ENCODE peak calls at places on chromosome 5, in five cellular contexts. I is GM23338, S is A549, R is GM12878, N is HepG2. A is an unnamed sample.

GRCh38 chr5:76737131-76737556 is 21.2 kb downstream of the F2R start:
- DNase-seq in I (no peak), S (no peak), R (peak), N (no peak), A (no peak)

GRCh38 chr5:174829511-174829864 is 105.1 kb downstream of the MSX2 start:
- DNase-seq in I (no peak), S (no peak), R (no peak), N (no peak), A (no peak)

GRCh38 chr5:140575309-140575708 is 10.7 kb downstream of the SLC35A4 start:
- DNase-seq in I (peak), S (peak), R (no peak), N (peak), A (no peak)

GRCh38 chr5:14281746-14282181 is 138.6 kb downstream of the TRIO start:
- DNase-seq in I (no peak), S (no peak), R (no peak), N (no peak), A (peak)

GRCh38 chr5:68924490-68925145 is 169.2 kb upstream of the SLC30A5 start:
- DNase-seq in I (no peak), S (no peak), R (no peak), N (peak), A (no peak)

GRCh38 chr5:175560011-175560410 is 81.7 kb downstream of the SFXN1 start:
- DNase-seq in I (no peak), S (no peak), R (no peak), N (no peak), A (no peak)

GRCh38 chr5:116137544-116138378 is 52.9 kb downstream of the COMMD10 start:
- DNase-seq in I (peak), S (peak), R (peak), N (peak), A (peak)

GRCh38 chr5:63820557-63820956 is 141.7 kb downstream of the HTR1A start:
- DNase-seq in I (no peak), S (no peak), R (no peak), N (no peak), A (no peak)

GRCh38 chr5:149618581-149619248 is 37.4 kb downstream of the ARHGEF37 start:
- DNase-seq in I (peak), S (peak), R (peak), N (peak), A (peak)

GRCh38 chr5:95102080-95102479 is 182.8 kb downstream of the MCTP1 start:
- DNase-seq in I (no peak), S (no peak), R (no peak), N (no peak), A (no peak)

GRCh38 chr5:107516452-107517184 is 154.1 kb downstream of the EFNA5 start:
- DNase-seq in I (no peak), S (no peak), R (no peak), N (no peak), A (no peak)

GRCh38 chr5:4831325-4831724 is 308.8 kb upstream of the ADAMTS16 start:
- DNase-seq in I (no peak), S (no peak), R (no peak), N (no peak), A (no peak)

GRCh38 chr5:133990396-133990795 is 14.4 kb downstream of the VDAC1 start:
- DNase-seq in I (no peak), S (no peak), R (no peak), N (no peak), A (no peak)

GRCh38 chr5:119680080-119680479 is 50.7 kb downstream of the FAM170A start:
- DNase-seq in I (no peak), S (no peak), R (no peak), N (no peak), A (no peak)

GRCh38 chr5:98639258-98639657 is 134.2 kb upstream of the RGMB start:
- DNase-seq in I (peak), S (no peak), R (no peak), N (no peak), A (no peak)

GRCh38 chr5:144778546-144778945 is 607.9 kb downstream of the KCTD16 start:
- DNase-seq in I (no peak), S (no peak), R (no peak), N (no peak), A (no peak)
- TF ChIP-seq JUNB in I (no peak), S (no peak), R (no peak), N (no peak), A (no peak)

GRCh38 chr5:113118765-113119164 is 142.2 kb downstream of the DCP2 start:
- DNase-seq in I (no peak), S (no peak), R (no peak), N (no peak), A (no peak)

GRCh38 chr5:113119271-113119924 is 142.8 kb downstream of the DCP2 start:
- DNase-seq in I (no peak), S (no peak), R (no peak), N (no peak), A (no peak)

GRCh38 chr5:113123563-113123962 is 147.0 kb downstream of the DCP2 start:
- DNase-seq in I (peak), S (peak), R (no peak), N (peak), A (no peak)

GRCh38 chr5:113124914-113125313 is 148.3 kb downstream of the DCP2 start:
- DNase-seq in I (no peak), S (no peak), R (no peak), N (no peak), A (no peak)

DNA sequence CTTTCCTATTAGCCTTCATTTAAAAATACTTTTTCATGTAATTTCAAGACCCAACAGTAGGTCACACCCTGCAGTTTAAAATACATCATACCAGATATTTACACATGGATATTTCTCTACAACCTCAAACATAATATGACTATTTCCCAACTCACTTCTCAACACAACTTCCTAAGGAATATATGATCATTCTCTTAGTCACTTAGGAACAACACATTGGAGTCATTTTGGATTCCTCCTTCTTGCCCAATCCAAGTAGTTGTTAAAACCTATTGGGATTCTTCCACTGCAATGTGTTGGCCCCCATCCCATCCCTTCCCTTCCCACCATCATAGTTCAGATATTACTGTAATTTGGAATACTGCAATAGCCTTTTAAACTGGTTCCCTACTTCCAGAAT is 145.5 kb downstream of the DCP2 start:
- DNase-seq in I (no peak), S (no peak), R (no peak), N (no peak), A (no peak)
- TF ChIP-seq JUNB in I (no peak), S (no peak), R (no peak), N (no peak), A (no peak)

DNA sequence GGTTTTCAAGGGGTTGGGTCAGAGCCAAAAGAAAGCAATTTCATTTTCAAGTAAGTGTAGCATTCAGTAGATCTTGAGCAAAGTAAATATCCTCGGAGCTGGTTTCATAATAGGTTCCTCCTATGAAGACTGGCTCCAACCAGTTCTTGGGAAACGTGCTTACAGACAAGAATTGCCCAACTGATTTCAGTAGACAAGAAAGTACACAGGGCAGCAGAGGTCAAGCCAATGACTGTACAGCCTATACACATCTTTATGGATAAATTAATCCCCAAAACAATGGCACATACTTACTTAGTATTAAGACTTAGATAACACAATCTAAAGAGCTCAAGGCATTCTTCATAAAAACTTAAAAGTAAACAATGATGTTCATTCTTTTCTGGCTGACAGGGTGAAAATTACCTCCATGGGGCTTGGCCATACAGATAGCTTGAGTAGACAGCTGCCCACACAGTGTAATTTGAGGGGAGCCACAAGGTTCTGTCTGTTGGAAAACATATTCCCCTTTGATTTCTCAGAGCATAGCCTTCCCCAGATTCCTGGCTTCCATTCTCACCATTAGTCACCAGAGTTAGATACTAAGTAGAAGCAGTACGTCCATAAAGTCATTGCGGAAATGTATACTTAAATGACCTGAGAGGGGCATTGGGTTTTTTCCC is 163.8 kb downstream of the ARRDC3 start:
- DNase-seq in I (peak), S (peak), R (no peak), N (no peak), A (no peak)
- TF ChIP-seq JUNB in I (no peak), S (peak), R (no peak), N (no peak), A (no peak)

GRCh38 chr5:25515525-25515924 is 870.7 kb upstream of the CDH10 start:
- DNase-seq in I (peak), S (no peak), R (no peak), N (no peak), A (no peak)

GRCh38 chr5:25516136-25516535 is 871.4 kb upstream of the CDH10 start:
- DNase-seq in I (no peak), S (no peak), R (no peak), N (no peak), A (no peak)
- TF ChIP-seq JUNB in I (no peak), S (no peak), R (no peak), N (no peak), A (no peak)

GRCh38 chr5:62044989-62045388 is 261.0 kb upstream of the KIF2A start:
- DNase-seq in I (no peak), S (no peak), R (no peak), N (no peak), A (no peak)

GRCh38 chr5:62037972-62038371 is 268.0 kb upstream of the KIF2A start:
- DNase-seq in I (no peak), S (no peak), R (no peak), N (no peak), A (no peak)

GRCh38 chr5:62042007-62042406 is 264.0 kb upstream of the KIF2A start:
- DNase-seq in I (no peak), S (no peak), R (no peak), N (no peak), A (no peak)

GRCh38 chr5:62043289-62044274 is 262.4 kb upstream of the KIF2A start:
- DNase-seq in I (peak), S (no peak), R (no peak), N (no peak), A (no peak)

DNA sequence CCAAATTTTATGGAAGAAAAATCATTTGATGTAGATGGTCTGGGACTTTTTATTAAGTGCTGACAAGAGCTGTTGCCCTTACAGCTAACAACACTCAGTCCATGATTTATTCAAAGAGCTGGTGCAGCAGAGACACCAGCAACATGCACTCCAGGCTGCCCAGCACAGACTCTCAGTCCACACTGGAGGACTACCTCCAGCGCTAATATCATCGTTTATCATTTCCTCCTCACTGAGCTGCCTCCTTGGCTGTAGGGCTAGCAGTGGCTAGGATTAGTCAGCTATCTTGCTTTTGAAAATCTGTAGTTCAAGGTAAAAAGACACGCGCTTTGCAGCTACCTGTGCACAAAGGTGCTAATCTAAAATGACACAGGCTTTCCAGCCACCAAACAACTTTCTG is 264.6 kb upstream of the KIF2A start:
- DNase-seq in I (no peak), S (no peak), R (no peak), N (no peak), A (no peak)
- TF ChIP-seq JUNB in I (no peak), S (no peak), R (no peak), N (no peak), A (no peak)